ENCODE peak calls at places on chromosome 13, in four cellular contexts. Y is PC-3, X is hepatocyte, C is GM23338. F is an unnamed sample.

GRCh38 chr13:62631614-62632013 is 1216.0 kb upstream of the PCDH20 start:
- DNase-seq in Y (peak; percentile 20), C (no peak), X (no peak), F (no peak)

GRCh38 chr13:19766637-19767036 is 16.1 kb downstream of the PSPC1 start:
- DNase-seq in Y (no peak), X (no peak), C (peak; percentile 39), F (no peak)

GRCh38 chr13:105272660-105273631 is 1262.5 kb downstream of the EFNB2 start:
- DNase-seq in Y (no peak), C (no peak), X (no peak), F (no peak)

GRCh38 chr13:41137951-41138350 is 5.3 kb upstream of the KBTBD6 start:
- DNase-seq in Y (peak; percentile 81), C (no peak), X (no peak), F (no peak)

GRCh38 chr13:42229287-42229686 is 42.7 kb upstream of the AKAP11 start:
- DNase-seq in X (no peak), Y (no peak), C (no peak), F (no peak)

GRCh38 chr13:38348890-38349289 is 761 bp upstream of the UFM1 start:
- DNase-seq in Y (peak; percentile 30), C (no peak), X (peak; percentile 51), F (no peak)

GRCh38 chr13:82439159-82439904 is 1442.9 kb downstream of the SLITRK1 start:
- DNase-seq in Y (no peak), X (no peak), C (no peak), F (no peak)

GRCh38 chr13:74438911-74439310 is 304.7 kb upstream of the KLF12 start:
- DNase-seq in C (no peak), X (no peak), Y (no peak), F (no peak)

GRCh38 chr13:92175330-92175729 is 776.9 kb downstream of the GPC5 start:
- DNase-seq in C (peak; percentile 67), Y (peak; percentile 43), X (peak; percentile 81), F (peak; percentile 51)

GRCh38 chr13:74755065-74755464 is 620.9 kb upstream of the KLF12 start:
- DNase-seq in Y (no peak), C (no peak), X (no peak), F (no peak)

GRCh38 chr13:26983533-26984315 is 187.9 kb downstream of the USP12 start:
- DNase-seq in X (no peak), C (no peak), Y (no peak), F (no peak)

GRCh38 chr13:109727251-109727650 is 59.1 kb downstream of the IRS2 start:
- DNase-seq in Y (no peak), X (no peak), C (no peak), F (no peak)

DNA sequence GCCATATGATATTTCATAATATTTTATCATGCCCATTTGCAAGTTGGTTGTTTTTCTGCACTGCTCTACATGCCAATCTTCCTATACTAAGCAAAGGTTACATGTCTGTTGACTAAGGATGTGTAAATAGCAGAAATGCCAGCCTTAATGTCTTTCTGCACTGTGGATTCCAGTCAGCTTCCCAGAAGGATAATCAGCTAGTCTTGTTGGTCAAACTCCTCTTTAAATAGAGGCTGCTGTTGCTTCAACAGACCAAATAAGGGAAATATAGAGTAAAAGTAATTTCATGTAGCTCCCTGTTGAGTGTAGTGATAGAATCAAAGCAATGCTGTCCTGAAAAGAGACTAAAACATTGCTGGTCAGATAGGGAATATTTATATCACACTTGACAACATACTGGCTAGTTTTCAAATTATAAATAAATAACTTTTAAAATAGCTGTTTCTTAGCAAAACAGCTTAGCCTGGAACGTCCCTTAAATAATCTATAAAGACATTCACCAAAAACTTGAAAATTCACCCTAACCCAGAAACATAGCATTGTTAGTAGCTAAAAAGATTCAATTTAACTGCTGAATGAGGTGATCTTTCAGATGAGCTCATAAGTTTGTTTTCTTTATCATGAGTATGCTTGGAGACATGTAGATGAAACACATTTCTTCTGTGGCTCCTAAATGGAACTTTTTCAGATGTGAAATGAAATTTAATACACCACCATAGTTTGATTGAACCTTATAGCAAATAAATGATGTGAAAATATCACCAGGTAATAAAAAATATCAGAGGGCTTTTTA is 56.6 kb downstream of the FRY start:
- DNase-seq in C (no peak), Y (peak; percentile 9), X (no peak), F (no peak)
- TF ChIP-seq EZH2phosphoT487 in C (no peak), Y (no peak), X (no peak), F (no peak)

GRCh38 chr13:45331981-45332830 is 8.8 kb downstream of the TPT1 start:
- DNase-seq in C (no peak), Y (peak; percentile 76), X (no peak), F (no peak)
- H3K27ac ChIP-seq in C (peak overlapping the region; percentile 85), Y (peak overlapping the region; percentile 71), X (peak overlapping the region; percentile 35), F (no peak overlapping the region)

GRCh38 chr13:75872970-75873369 is 236.8 kb downstream of the LMO7 start:
- DNase-seq in X (no peak), Y (no peak), C (no peak), F (no peak)
- H3K4me1 ChIP-seq in X (peaks cover 3% of the 10 kb centered on the region), Y (peaks cover 6% of the 10 kb centered on the region), C (peaks cover 25% of the 10 kb centered on the region), F (no peaks in the 10 kb centered on the region)

DNA sequence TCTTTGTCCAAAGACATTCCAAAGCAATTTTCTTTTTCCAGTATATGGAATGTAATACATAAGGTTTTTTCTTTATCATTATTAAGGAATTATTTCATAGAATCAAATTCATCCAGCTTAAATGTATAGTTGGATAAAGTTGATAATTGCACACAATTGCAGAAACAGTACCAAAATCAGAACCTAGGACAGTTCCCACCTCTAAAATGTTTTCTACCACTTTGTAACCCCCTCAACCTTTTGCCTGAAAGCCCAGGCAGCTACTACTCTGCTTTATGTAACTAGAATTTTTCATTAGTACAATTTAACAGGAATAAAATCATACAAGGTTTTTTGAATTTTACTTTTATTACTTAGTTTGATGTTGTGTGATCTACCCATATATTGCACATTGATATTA is 98.0 kb downstream of the PRR20E start:
- DNase-seq in Y (no peak), C (no peak), X (no peak), F (no peak)
- TF ChIP-seq EZH2phosphoT487 in Y (no peak), C (no peak), X (no peak), F (no peak)

F was measured in OCI-LY7.